ENCODE peak calls at places on chromosome 3, in four cellular contexts. I, E, P and Z are unnamed samples.
A peak's percentile ranks its signal among the peaks of the same experiment; 100 is the strongest.

GRCh38 chr3:150365132-150365604 is 42.9 kb upstream of the TSC22D2 start:
- DNase-seq in I (peak; percentile 69), E (peak; percentile 39), P (no peak), Z (no peak)

GRCh38 chr3:17985658-17986392 is 243.4 kb upstream of the TBC1D5 start:
- DNase-seq in I (no peak), E (no peak), P (no peak), Z (no peak)

GRCh38 chr3:195208183-195208582 is 62.8 kb downstream of the XXYLT1 start:
- DNase-seq in I (no peak), E (no peak), P (no peak), Z (no peak)

GRCh38 chr3:144809381-144809780 is 837.8 kb downstream of the DIPK2A start:
- DNase-seq in I (no peak), E (no peak), P (no peak), Z (no peak)

GRCh38 chr3:52237006-52237658 is 1.8 kb downstream of the TWF2 start:
- DNase-seq in I (no peak), E (no peak), P (no peak), Z (no peak)

GRCh38 chr3:177694316-177694715 is 497.0 kb upstream of the TBL1XR1 start:
- DNase-seq in I (no peak), E (no peak), P (no peak), Z (no peak)

GRCh38 chr3:183553263-183554026 is 2.1 kb downstream of the KLHL6 start:
- DNase-seq in I (no peak), E (no peak), P (no peak), Z (no peak)

GRCh38 chr3:13536832-13537231 is 12.1 kb upstream of the FBLN2 start:
- DNase-seq in I (no peak), E (no peak), P (no peak), Z (no peak)

GRCh38 chr3:56677286-56677685 is 5.8 kb downstream of the TASOR start:
- DNase-seq in I (no peak), E (no peak), P (no peak), Z (no peak)

GRCh38 chr3:72982653-72983366 is 13.8 kb upstream of the PPP4R2 start:
- DNase-seq in I (no peak), E (no peak), P (no peak), Z (no peak)

GRCh38 chr3:120022729-120023128 is 71.5 kb downstream of the GSK3B start:
- DNase-seq in I (no peak), E (peak; percentile 34), P (no peak), Z (no peak)

GRCh38 chr3:156135921-156136655 is 15.7 kb downstream of the KCNAB1 start:
- DNase-seq in I (no peak), E (no peak), P (no peak), Z (no peak)

GRCh38 chr3:24037971-24038370 is 92.9 kb downstream of the NR1D2 start:
- DNase-seq in I (no peak), E (no peak), P (no peak), Z (no peak)

GRCh38 chr3:52506266-52506966 is 11.3 kb downstream of the STAB1 start:
- DNase-seq in I (no peak), E (no peak), P (no peak), Z (no peak)

GRCh38 chr3:99714146-99714545 is 75.8 kb downstream of the COL8A1 start:
- DNase-seq in I (no peak), E (no peak), P (no peak), Z (no peak)

GRCh38 chr3:133611534-133611933 is 38.0 kb downstream of the CDV3 start:
- DNase-seq in I (no peak), E (no peak), P (no peak), Z (no peak)

GRCh38 chr3:132378846-132379245 is 38.5 kb upstream of the DNAJC13 start:
- DNase-seq in I (no peak), E (no peak), P (no peak), Z (no peak)

GRCh38 chr3:194572131-194572789 is 61.0 kb downstream of the TMEM44 start:
- DNase-seq in I (no peak), E (peak; percentile 84), P (peak; percentile 90), Z (no peak)

GRCh38 chr3:188390775-188391443 is 237.0 kb downstream of the LPP start:
- DNase-seq in I (no peak), E (no peak), P (peak; percentile 10), Z (no peak)
- TF ChIP-seq TCF7L2 in I (no peak), E (no peak), P (no peak), Z (no peak)

GRCh38 chr3:16354291-16354690 is 89.3 kb downstream of the OXNAD1 start:
- DNase-seq in I (no peak), E (no peak), P (no peak), Z (no peak)

GRCh38 chr3:16357698-16358097 is 92.7 kb downstream of the OXNAD1 start:
- DNase-seq in I (no peak), E (no peak), P (no peak), Z (no peak)

GRCh38 chr3:16359331-16359730 is 94.3 kb downstream of the OXNAD1 start:
- DNase-seq in I (no peak), E (no peak), P (no peak), Z (no peak)

GRCh38 chr3:16355864-16356263 is 90.9 kb downstream of the OXNAD1 start:
- DNase-seq in I (no peak), E (no peak), P (no peak), Z (no peak)

DNA sequence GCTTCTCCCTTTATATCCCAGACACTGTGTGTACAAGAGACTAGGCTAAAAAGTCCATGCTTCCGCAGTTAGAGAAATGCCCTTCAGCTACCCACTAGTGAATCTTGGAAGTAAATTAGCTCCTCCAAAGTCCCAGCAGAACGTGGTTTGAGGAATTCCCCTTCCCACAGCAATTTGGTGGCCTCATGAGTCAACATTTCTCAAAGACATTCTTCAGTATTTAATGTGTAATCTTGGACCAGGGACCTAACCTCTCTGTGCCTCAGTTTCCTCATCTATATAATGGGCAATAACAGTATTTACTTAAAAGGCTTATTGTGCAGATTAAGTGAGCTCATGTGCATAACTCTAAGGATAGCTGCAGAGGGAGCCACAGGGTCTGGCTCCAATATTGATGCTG is 92.2 kb downstream of the OXNAD1 start:
- DNase-seq in I (no peak), E (no peak), P (no peak), Z (no peak)
- TF ChIP-seq TCF7L2 in I (no peak), E (no peak), P (no peak), Z (no peak)

DNA sequence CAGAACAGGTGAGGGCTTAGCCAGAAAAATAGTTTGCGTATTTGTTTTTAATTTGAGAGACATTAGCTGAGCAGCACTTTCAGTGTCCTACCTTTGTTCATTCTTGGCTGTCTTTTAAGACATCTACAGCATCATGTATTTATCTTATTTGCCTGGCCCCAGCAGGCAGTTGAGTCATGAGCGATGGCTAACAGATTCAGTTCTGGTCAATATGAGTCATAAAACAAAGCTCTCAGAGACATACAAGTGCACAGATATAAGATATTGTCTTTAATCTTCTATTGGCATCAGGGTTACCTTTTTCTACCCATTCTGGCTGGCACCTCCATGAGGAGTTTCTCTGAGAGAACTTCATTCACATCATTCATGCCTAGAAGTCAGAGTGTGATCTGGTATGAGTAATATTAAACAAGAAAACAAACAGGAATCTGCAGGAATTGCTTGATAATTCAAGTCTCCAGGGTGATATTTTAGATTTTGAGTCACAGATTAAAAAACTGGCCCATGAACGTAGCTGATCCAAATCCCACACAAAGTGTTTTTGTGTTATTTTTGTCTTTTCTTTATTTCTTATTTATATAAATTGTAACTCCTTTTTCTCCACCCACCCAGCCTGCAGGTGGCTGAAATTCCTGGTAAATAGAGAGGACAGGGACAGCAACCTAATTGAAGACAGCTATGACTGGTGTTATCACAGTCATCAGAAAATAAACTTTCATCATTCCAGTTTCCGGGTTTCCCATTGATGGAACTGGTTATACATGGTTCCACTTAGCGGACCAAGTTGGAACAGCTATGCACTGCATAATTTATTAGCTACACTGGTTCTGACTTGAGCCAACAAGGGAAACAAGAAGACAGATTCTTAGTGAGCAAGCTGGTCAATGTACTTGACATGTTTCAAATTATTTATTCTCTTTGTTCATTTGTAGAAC is 47.3 kb downstream of the PLSCR2 start:
- DNase-seq in I (no peak), E (no peak), P (no peak), Z (peak; percentile 59)
- TF ChIP-seq TCF7L2 in I (no peak), E (no peak), P (no peak), Z (no peak)

GRCh38 chr3:22734207-22734606 is 468.9 kb upstream of the UBE2E2 start:
- DNase-seq in I (no peak), E (no peak), P (no peak), Z (no peak)
- TF ChIP-seq TCF7L2 in I (no peak), E (no peak), P (no peak), Z (no peak)

GRCh38 chr3:11566478-11566877 is 77.2 kb downstream of the VGLL4 start:
- DNase-seq in I (no peak), E (no peak), P (no peak), Z (no peak)

GRCh38 chr3:11568503-11569155 is 75.1 kb downstream of the VGLL4 start:
- DNase-seq in I (peak; percentile 59), E (no peak), P (no peak), Z (no peak)

GRCh38 chr3:11569156-11569741 is 74.5 kb downstream of the VGLL4 start:
- DNase-seq in I (no peak), E (no peak), P (no peak), Z (no peak)

GRCh38 chr3:11566916-11567315 is 76.8 kb downstream of the VGLL4 start:
- DNase-seq in I (no peak), E (peak; percentile 58), P (no peak), Z (no peak)

GRCh38 chr3:11567516-11568467 is 75.9 kb downstream of the VGLL4 start:
- DNase-seq in I (peak; percentile 80), E (no peak), P (no peak), Z (no peak)
- TF ChIP-seq TCF7L2 in I (peak; percentile 81), E (no peak), P (no peak), Z (peak; percentile 81)

DNA sequence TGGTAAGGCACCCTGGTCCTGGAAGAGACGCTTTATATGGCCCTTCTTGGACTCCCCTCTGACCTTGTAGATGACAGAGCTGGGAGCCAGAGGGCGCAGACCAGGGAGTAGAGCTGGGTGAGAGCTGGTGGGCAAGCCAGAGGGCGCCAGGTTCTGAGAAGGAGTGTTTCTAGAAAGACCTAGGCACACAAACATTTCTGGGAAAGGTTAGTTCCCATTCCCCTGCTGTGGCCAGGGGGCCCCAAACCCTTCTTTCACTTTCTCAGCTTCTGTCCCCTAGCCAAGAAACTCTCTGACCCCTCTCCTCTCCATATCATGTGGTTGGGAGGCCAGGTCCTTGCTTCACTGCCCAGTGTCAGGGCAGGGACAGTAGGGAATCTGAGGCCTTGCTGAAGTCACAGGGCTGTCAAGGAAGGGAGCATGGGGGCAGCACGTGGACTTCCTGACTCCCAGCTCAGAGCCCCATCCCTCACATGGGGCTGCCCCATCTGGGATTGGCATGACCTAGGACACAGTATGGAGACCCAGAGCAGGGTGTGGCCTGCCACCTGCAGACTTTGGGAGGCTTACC is 3.6 kb downstream of the HEMK1 start:
- DNase-seq in I (no peak), E (no peak), P (no peak), Z (no peak)
- TF ChIP-seq TCF7L2 in I (no peak), E (no peak), P (no peak), Z (no peak)

DNA sequence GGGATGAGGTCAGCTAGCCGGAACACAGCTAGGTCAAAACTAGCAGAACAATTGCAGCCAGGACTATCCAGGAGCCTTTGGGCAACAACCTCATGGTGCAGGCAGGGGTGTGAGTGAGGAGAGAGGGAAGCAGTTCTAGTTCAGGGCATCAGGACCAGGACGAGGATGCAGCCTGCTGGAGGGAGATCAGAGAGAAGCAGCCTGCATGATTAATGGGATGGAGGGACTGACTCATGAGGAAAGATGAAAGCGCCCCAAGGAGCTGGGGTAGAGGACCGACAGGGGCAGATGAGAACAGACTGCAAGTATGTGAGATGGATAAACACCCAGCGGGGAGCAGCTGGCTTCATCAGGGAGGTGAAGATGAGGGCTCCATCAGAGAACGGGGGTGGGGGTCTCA is 37.9 kb upstream of the LRTM1 start:
- DNase-seq in I (no peak), E (no peak), P (no peak), Z (no peak)
- TF ChIP-seq TCF7L2 in I (no peak), E (no peak), P (no peak), Z (no peak)

GRCh38 chr3:10406414-10406813 is 85.5 kb upstream of the SEC13 start:
- DNase-seq in I (no peak), E (no peak), P (no peak), Z (no peak)
- TF ChIP-seq TCF7L2 in I (no peak), E (no peak), P (no peak), Z (no peak)